ENCODE peak calls at places on chromosomes 11 and 22, in four cellular contexts. One of them, this sample, is unnamed.

GRCh38 chr11:19080579-19080993 is 20.1 kb upstream of the MRGPRX2 start:
- DNase-seq in B cell: no peak
- DNase-seq in GM12864: no peak
- DNase-seq in coronary artery: no peak
- DNase-seq in this sample: no peak

GRCh38 chr22:43944670-43945430 is 10.4 kb upstream of the SAMM50 start:
- DNase-seq in GM12864: no peak
- DNase-seq in coronary artery: no peak
- DNase-seq in B cell: no peak
- DNase-seq in this sample: no peak

GRCh38 chr11:20024172-20024935 is 135.9 kb downstream of the DBX1 start:
- DNase-seq in GM12864: no peak
- DNase-seq in coronary artery: no peak
- DNase-seq in B cell: no peak
- DNase-seq in this sample: no peak

GRCh38 chr11:117839936-117840813 is 15.6 kb upstream of the FXYD2 start:
- DNase-seq in coronary artery: peak
- DNase-seq in B cell: no peak
- DNase-seq in GM12864: no peak
- DNase-seq in this sample: peak

GRCh38 chr11:74749127-74749964 is 697 bp downstream of the RNF169 start:
- DNase-seq in coronary artery: no peak
- DNase-seq in GM12864: peak
- DNase-seq in B cell: peak
- DNase-seq in this sample: no peak

GRCh38 chr22:46092646-46093410 is 57.5 kb upstream of the PPARA start:
- DNase-seq in coronary artery: no peak
- DNase-seq in GM12864: no peak
- DNase-seq in B cell: no peak
- DNase-seq in this sample: no peak

GRCh38 chr11:119236891-119237290 is 30.8 kb downstream of the CBL start:
- DNase-seq in B cell: no peak
- DNase-seq in coronary artery: no peak
- DNase-seq in GM12864: no peak
- DNase-seq in this sample: no peak

GRCh38 chr11:94576306-94576705 is 9.1 kb downstream of the PIWIL4 start:
- DNase-seq in coronary artery: no peak
- DNase-seq in B cell: no peak
- DNase-seq in GM12864: no peak
- DNase-seq in this sample: no peak

GRCh38 chr22:33389927-33390326 is 331.7 kb upstream of the SYN3 start:
- DNase-seq in B cell: no peak
- DNase-seq in coronary artery: no peak
- DNase-seq in GM12864: no peak
- DNase-seq in this sample: no peak

GRCh38 chr11:62974848-62975522 is 9.8 kb downstream of the SLC22A6 start:
- DNase-seq in coronary artery: peak
- DNase-seq in B cell: no peak
- DNase-seq in GM12864: no peak
- DNase-seq in this sample: no peak

GRCh38 chr11:12175694-12176241 is 65.4 kb downstream of the MICAL2 start:
- DNase-seq in B cell: no peak
- DNase-seq in GM12864: no peak
- DNase-seq in coronary artery: peak
- DNase-seq in this sample: no peak

GRCh38 chr11:44687310-44687842 is 39.4 kb upstream of the TSPAN18 start:
- DNase-seq in GM12864: no peak
- DNase-seq in coronary artery: no peak
- DNase-seq in B cell: no peak
- DNase-seq in this sample: no peak

GRCh38 chr11:16293204-16293681 is 63.1 kb downstream of the SOX6 start:
- DNase-seq in GM12864: no peak
- DNase-seq in coronary artery: no peak
- DNase-seq in B cell: no peak
- DNase-seq in this sample: no peak

GRCh38 chr11:78690588-78690987 is 115.9 kb upstream of the NARS2 start:
- DNase-seq in coronary artery: no peak
- DNase-seq in B cell: no peak
- DNase-seq in GM12864: no peak
- DNase-seq in this sample: no peak

GRCh38 chr22:32578752-32579151 is 104.1 kb downstream of the FBXO7 start:
- DNase-seq in B cell: no peak
- DNase-seq in GM12864: no peak
- DNase-seq in coronary artery: no peak
- DNase-seq in this sample: no peak

GRCh38 chr22:27063381-27063780 is 406.0 kb downstream of the MIAT start:
- DNase-seq in GM12864: no peak
- DNase-seq in coronary artery: no peak
- DNase-seq in B cell: no peak
- DNase-seq in this sample: no peak

GRCh38 chr22:39960791-39961746 is 872 bp downstream of the TMA7B start:
- DNase-seq in GM12864: peak
- DNase-seq in B cell: no peak
- DNase-seq in coronary artery: no peak
- DNase-seq in this sample: no peak

GRCh38 chr11:35088676-35089075 is 50.3 kb upstream of the CD44 start:
- DNase-seq in B cell: no peak
- DNase-seq in GM12864: no peak
- DNase-seq in coronary artery: no peak
- DNase-seq in this sample: no peak

GRCh38 chr11:5698281-5698680 is 8.7 kb downstream of the TRIM22 start:
- DNase-seq in GM12864: no peak
- DNase-seq in B cell: no peak
- DNase-seq in coronary artery: no peak
- DNase-seq in this sample: no peak

GRCh38 chr11:84899134-84899533 is 728.0 kb downstream of the DLG2 start:
- DNase-seq in coronary artery: no peak
- DNase-seq in GM12864: no peak
- DNase-seq in B cell: no peak
- DNase-seq in this sample: no peak

GRCh38 chr22:46861468-46861867 is 99.0 kb downstream of the TBC1D22A start:
- DNase-seq in GM12864: no peak
- DNase-seq in coronary artery: no peak
- DNase-seq in B cell: no peak
- DNase-seq in this sample: peak

GRCh38 chr22:47175761-47176359 is 413.4 kb downstream of the TBC1D22A start:
- DNase-seq in GM12864: no peak
- DNase-seq in coronary artery: peak
- DNase-seq in B cell: no peak
- DNase-seq in this sample: peak

GRCh38 chr22:22408731-22409696 is 99.5 kb downstream of the ZNF280B start:
- DNase-seq in coronary artery: no peak
- DNase-seq in GM12864: no peak
- DNase-seq in B cell: peak
- DNase-seq in this sample: peak

GRCh38 chr11:18203723-18204122 is 31.1 kb downstream of the MRGPRX4 start:
- DNase-seq in GM12864: no peak
- DNase-seq in B cell: no peak
- DNase-seq in coronary artery: no peak
- DNase-seq in this sample: no peak

GRCh38 chr11:3609416-3610265 is 32.2 kb downstream of the ART5 start:
- DNase-seq in GM12864: no peak
- DNase-seq in B cell: peak
- DNase-seq in coronary artery: no peak
- DNase-seq in this sample: no peak

GRCh38 chr11:131463162-131463561 is 92.7 kb downstream of the NTM start:
- DNase-seq in coronary artery: no peak
- DNase-seq in B cell: no peak
- DNase-seq in GM12864: no peak
- DNase-seq in this sample: no peak

GRCh38 chr11:118918686-118919280 is 6.9 kb downstream of the BCL9L start:
- DNase-seq in GM12864: no peak
- DNase-seq in coronary artery: no peak
- DNase-seq in B cell: no peak
- DNase-seq in this sample: no peak

DNA sequence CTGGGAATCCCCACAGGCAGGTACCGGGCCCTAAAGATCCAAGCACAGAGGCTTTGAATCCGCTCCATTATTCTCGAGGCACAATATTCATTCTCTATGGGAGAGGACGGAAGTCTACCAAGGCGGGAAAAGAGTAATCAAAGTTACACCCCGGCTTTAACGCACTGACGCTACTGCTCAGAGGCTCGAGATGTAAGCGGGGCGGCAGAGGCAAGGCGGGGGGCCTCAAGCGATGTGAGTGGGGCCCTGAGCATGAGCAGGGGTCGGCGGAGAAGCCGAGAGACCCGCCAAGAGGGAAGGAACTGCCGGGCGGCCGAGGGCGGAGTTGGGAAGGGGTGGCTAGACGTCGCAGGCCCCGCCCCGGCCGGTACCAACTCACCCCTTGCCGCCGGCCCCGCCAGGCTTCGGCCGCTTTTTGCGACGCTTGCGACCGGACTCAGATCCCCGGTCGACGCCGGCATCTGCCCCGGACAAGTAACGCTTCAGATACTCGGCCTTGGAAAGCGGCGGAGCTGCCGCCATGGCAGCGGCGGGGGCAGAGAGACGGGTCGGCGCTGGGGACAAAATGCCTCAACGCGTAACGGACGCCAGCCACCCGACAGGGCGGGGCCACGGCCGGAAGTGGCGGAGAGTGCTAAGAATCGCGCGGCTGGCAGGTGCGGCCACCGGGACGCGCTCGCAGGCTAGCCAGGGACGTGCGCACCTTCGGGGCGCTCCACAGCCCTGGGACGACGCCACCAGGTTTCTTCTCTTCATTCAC is at the start of gene BUD13:
- DNase-seq in B cell: peak
- DNase-seq in coronary artery: peak
- DNase-seq in GM12864: peak
- DNase-seq in this sample: peak
- TF ChIP-seq CTCF in B cell: no peak
- TF ChIP-seq CTCF in coronary artery: no peak
- TF ChIP-seq CTCF in GM12864: no peak
- TF ChIP-seq CTCF in this sample: no peak

GRCh38 chr11:236774-237767 is at the start of gene PSMD13:
- DNase-seq in GM12864: peak
- DNase-seq in coronary artery: peak
- DNase-seq in B cell: peak
- DNase-seq in this sample: peak

GRCh38 chr11:240315-240714 is 3.5 kb downstream of the PSMD13 start:
- DNase-seq in B cell: no peak
- DNase-seq in coronary artery: no peak
- DNase-seq in GM12864: no peak
- DNase-seq in this sample: no peak

GRCh38 chr11:235180-235997 is 753 bp downstream of the SIRT3 start:
- DNase-seq in GM12864: no peak
- DNase-seq in coronary artery: no peak
- DNase-seq in B cell: no peak
- DNase-seq in this sample: no peak

GRCh38 chr11:232783-233565 is 3.2 kb downstream of the SIRT3 start:
- DNase-seq in coronary artery: no peak
- DNase-seq in GM12864: no peak
- DNase-seq in B cell: no peak
- DNase-seq in this sample: no peak

GRCh38 chr11:235998-236773 is at the start of gene SIRT3:
- DNase-seq in B cell: peak
- DNase-seq in coronary artery: peak
- DNase-seq in GM12864: no peak
- DNase-seq in this sample: peak
- TF ChIP-seq CTCF in B cell: no peak
- TF ChIP-seq CTCF in coronary artery: no peak
- TF ChIP-seq CTCF in GM12864: no peak
- TF ChIP-seq CTCF in this sample: peak

DNA sequence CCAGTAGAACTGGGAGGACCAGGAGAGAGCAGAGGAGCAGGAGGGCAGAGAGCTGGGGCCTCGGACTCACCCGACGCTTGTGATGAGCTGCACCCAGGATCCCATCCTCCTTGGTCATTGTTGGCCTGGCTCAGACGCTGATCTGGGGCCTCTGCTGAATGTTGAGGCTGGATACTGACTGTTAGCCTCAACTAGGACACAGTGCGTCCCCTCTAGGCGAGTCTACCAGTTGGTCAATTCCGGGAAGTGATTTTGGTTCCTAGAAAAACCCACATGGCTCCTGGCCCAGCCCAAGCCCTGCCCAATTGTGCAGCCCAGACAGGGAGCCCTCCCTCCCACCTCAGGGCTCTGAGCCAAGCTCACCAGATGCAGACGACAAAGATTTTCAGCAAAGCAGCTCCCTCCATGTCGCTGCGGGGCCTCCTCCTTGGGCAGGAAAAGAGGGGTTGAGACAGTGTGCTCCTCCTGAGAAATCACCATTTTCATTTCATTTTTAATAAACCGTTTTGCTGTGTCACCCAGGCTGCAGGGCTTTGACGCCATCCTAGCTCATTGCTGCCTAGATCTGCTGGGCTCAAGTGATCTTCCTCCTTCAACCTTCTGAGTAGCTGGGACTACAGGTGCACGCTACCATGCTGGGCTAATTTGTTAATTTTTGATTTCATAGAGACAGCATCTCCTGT is at the start of gene APOL4:
- DNase-seq in coronary artery: no peak
- DNase-seq in GM12864: no peak
- DNase-seq in B cell: no peak
- DNase-seq in this sample: no peak
- TF ChIP-seq CTCF in coronary artery: no peak
- TF ChIP-seq CTCF in GM12864: no peak
- TF ChIP-seq CTCF in B cell: no peak
- TF ChIP-seq CTCF in this sample: no peak

GRCh38 chr22:42621505-42622002 is 6.9 kb upstream of the POLDIP3 start:
- DNase-seq in B cell: peak
- DNase-seq in coronary artery: no peak
- DNase-seq in GM12864: no peak
- DNase-seq in this sample: peak
- TF ChIP-seq CTCF in B cell: peak
- TF ChIP-seq CTCF in coronary artery: peak
- TF ChIP-seq CTCF in GM12864: peak
- TF ChIP-seq CTCF in this sample: peak

GRCh38 chr11:106585061-106585460 is 433.2 kb downstream of the GUCY1A2 start:
- DNase-seq in GM12864: no peak
- DNase-seq in coronary artery: no peak
- DNase-seq in B cell: no peak
- DNase-seq in this sample: no peak
- TF ChIP-seq CTCF in GM12864: no peak
- TF ChIP-seq CTCF in coronary artery: no peak
- TF ChIP-seq CTCF in B cell: no peak
- TF ChIP-seq CTCF in this sample: peak

GRCh38 chr11:57458410-57459111 is 1.8 kb upstream of the RTN4RL2 start:
- DNase-seq in GM12864: no peak
- DNase-seq in B cell: peak
- DNase-seq in coronary artery: no peak
- DNase-seq in this sample: no peak

GRCh38 chr11:57461841-57462489 is 1.6 kb downstream of the RTN4RL2 start:
- DNase-seq in GM12864: no peak
- DNase-seq in coronary artery: no peak
- DNase-seq in B cell: no peak
- DNase-seq in this sample: no peak

GRCh38 chr11:57460756-57461749 is 725 bp downstream of the RTN4RL2 start:
- DNase-seq in coronary artery: no peak
- DNase-seq in GM12864: no peak
- DNase-seq in B cell: peak
- DNase-seq in this sample: no peak

GRCh38 chr11:57459112-57460016 is 964 bp upstream of the RTN4RL2 start:
- DNase-seq in GM12864: no peak
- DNase-seq in B cell: peak
- DNase-seq in coronary artery: no peak
- DNase-seq in this sample: no peak

GRCh38 chr11:57460017-57460755 is at the start of gene RTN4RL2:
- DNase-seq in GM12864: no peak
- DNase-seq in B cell: peak
- DNase-seq in coronary artery: no peak
- DNase-seq in this sample: no peak
- TF ChIP-seq CTCF in GM12864: peak
- TF ChIP-seq CTCF in B cell: no peak
- TF ChIP-seq CTCF in coronary artery: no peak
- TF ChIP-seq CTCF in this sample: no peak

This sample was measured in osteocyte.